ENCODE peak calls at places on chromosomes 16 and 17, in four cellular contexts. E is effector CD4-positive, alpha-beta T cell; W is dorsolateral prefrontal cortex; Z is cardiac muscle cell. Q is an unnamed sample.

GRCh38 chr17:81565231-81565630 is 13.1 kb upstream of the FAAP100 start:
- DNase-seq in E (no peak), W (no peak), Z (no peak), Q (no peak)

GRCh38 chr16:17343729-17344128 is 127.0 kb downstream of the XYLT1 start:
- DNase-seq in W (no peak), E (no peak), Z (no peak), Q (no peak)

GRCh38 chr16:22035094-22035675 is 27.3 kb downstream of the MOSMO start:
- DNase-seq in W (no peak), E (no peak), Z (peak), Q (no peak)

GRCh38 chr16:67534420-67534819 is 5.8 kb downstream of the RIPOR1 start:
- DNase-seq in Z (no peak), E (no peak), W (no peak), Q (no peak)

GRCh38 chr17:74139120-74139519 is 64.4 kb upstream of the RPL38 start:
- DNase-seq in Z (no peak), E (no peak), W (no peak), Q (no peak)

GRCh38 chr16:1367486-1368174 is 15.9 kb downstream of the GNPTG start:
- DNase-seq in W (no peak), Z (no peak), E (no peak), Q (no peak)

GRCh38 chr16:85475233-85475632 is 137.9 kb upstream of the GSE1 start:
- DNase-seq in E (no peak), W (no peak), Z (no peak), Q (no peak)

GRCh38 chr17:49401971-49402491 is 12.7 kb downstream of the PHB1 start:
- DNase-seq in E (no peak), Z (no peak), W (peak), Q (no peak)

GRCh38 chr17:80663783-80664206 is 119.2 kb downstream of the RPTOR start:
- DNase-seq in E (no peak), Z (no peak), W (no peak), Q (no peak)

GRCh38 chr16:24151482-24151939 is 104.6 kb upstream of the CACNG3 start:
- DNase-seq in W (no peak), E (no peak), Z (no peak), Q (no peak)

GRCh38 chr17:42252528-42253172 is 23.5 kb downstream of the STAT5B start:
- DNase-seq in W (no peak), E (no peak), Z (no peak), Q (no peak)

GRCh38 chr16:14489460-14489859 is 140.6 kb downstream of the PARN start:
- DNase-seq in E (no peak), W (no peak), Z (peak), Q (no peak)

Q was measured in effector CD8-positive, alpha-beta T cell.